ENCODE peak calls at places on chromosomes 5 and 9, in five cellular contexts. U is SK-N-SH, H is K562, G is GM12878, C is HepG2. Q is an unnamed sample.

GRCh38 chr9:72274916-72275315 is 90.1 kb downstream of the ZFAND5 start:
- DNase-seq in H (no peak), G (no peak), U (no peak), C (no peak), Q (no peak)

GRCh38 chr9:90830977-90831376 is 29.4 kb downstream of the SYK start:
- DNase-seq in H (no peak), U (no peak), G (peak), C (no peak), Q (no peak)

GRCh38 chr9:14383296-14383695 is 69.4 kb upstream of the NFIB start:
- DNase-seq in C (no peak), U (no peak), H (no peak), G (no peak), Q (no peak)

GRCh38 chr9:19120846-19121245 is 6.4 kb downstream of the PLIN2 start:
- DNase-seq in G (no peak), U (no peak), C (no peak), H (no peak), Q (no peak)

GRCh38 chr5:33877483-33877882 is 14.3 kb downstream of the ADAMTS12 start:
- DNase-seq in H (no peak), U (no peak), C (no peak), G (no peak), Q (no peak)

GRCh38 chr5:159906957-159907356 is 9.3 kb upstream of the ADRA1B start:
- DNase-seq in G (no peak), U (no peak), H (no peak), C (no peak), Q (no peak)

GRCh38 chr9:71921190-71921814 is 9.9 kb downstream of the C9orf85 start:
- DNase-seq in H (no peak), U (no peak), G (no peak), C (no peak), Q (no peak)

GRCh38 chr9:127444921-127445850 is 6.0 kb downstream of the RPL12 start:
- DNase-seq in C (no peak), H (no peak), U (no peak), G (no peak), Q (peak)

GRCh38 chr9:69157751-69158466 is 16.2 kb upstream of the TJP2 start:
- DNase-seq in U (no peak), G (no peak), C (no peak), H (no peak), Q (no peak)

GRCh38 chr9:135308809-135309762 is 170.5 kb upstream of the PPP1R26 start:
- DNase-seq in H (no peak), G (no peak), C (no peak), U (no peak), Q (no peak)

GRCh38 chr9:95757026-95757425 is 118.5 kb upstream of the ERCC6L2 start:
- DNase-seq in H (no peak), C (no peak), G (no peak), U (no peak), Q (no peak)

GRCh38 chr9:110932883-110933282 is 105.4 kb downstream of the LPAR1 start:
- DNase-seq in H (no peak), C (no peak), U (no peak), G (no peak), Q (no peak)

GRCh38 chr9:95778957-95779356 is 96.5 kb upstream of the ERCC6L2 start:
- DNase-seq in H (no peak), G (no peak), U (no peak), C (no peak), Q (no peak)

GRCh38 chr5:74187757-74188156 is 452.8 kb downstream of the ENC1 start:
- DNase-seq in H (no peak), C (no peak), G (no peak), U (no peak), Q (no peak)

GRCh38 chr5:87103616-87104287 is 163.9 kb upstream of the RASA1 start:
- DNase-seq in H (no peak), C (no peak), U (no peak), G (no peak), Q (no peak)

GRCh38 chr5:90934091-90934719 is 375.6 kb downstream of the ADGRV1 start:
- DNase-seq in C (no peak), U (no peak), G (no peak), H (no peak), Q (no peak)

GRCh38 chr9:14419302-14419937 is 105.5 kb upstream of the NFIB start:
- DNase-seq in G (no peak), U (no peak), H (no peak), C (no peak), Q (no peak)

GRCh38 chr5:66877843-66878242 is 281.6 kb downstream of the MAST4 start:
- DNase-seq in H (no peak), G (no peak), C (no peak), U (no peak), Q (no peak)

GRCh38 chr5:123178693-123179092 is 89.7 kb downstream of the PRDM6 start:
- DNase-seq in C (no peak), G (no peak), U (no peak), H (no peak), Q (no peak)

GRCh38 chr5:123181394-123181801 is 92.4 kb downstream of the PRDM6 start:
- DNase-seq in C (no peak), G (no peak), H (no peak), U (no peak), Q (no peak)

GRCh38 chr5:123180676-123181393 is 91.8 kb downstream of the PRDM6 start:
- DNase-seq in G (no peak), H (no peak), C (no peak), U (no peak), Q (no peak)

GRCh38 chr5:123182072-123182471 is 93.0 kb downstream of the PRDM6 start:
- DNase-seq in U (no peak), C (no peak), G (no peak), H (no peak), Q (no peak)

GRCh38 chr5:123180178-123180577 is 91.1 kb downstream of the PRDM6 start:
- DNase-seq in U (no peak), G (no peak), C (no peak), H (no peak), Q (no peak)
- TF ChIP-seq REST in U (no peak), G (no peak), C (no peak), H (no peak), Q (no peak)

GRCh38 chr9:93978498-93978897 is 23.3 kb upstream of the BARX1 start:
- DNase-seq in C (no peak), H (peak), U (no peak), G (no peak), Q (no peak)
- TF ChIP-seq GABPA in C (no peak), H (no peak), U (no peak), G (no peak), Q (no peak)

GRCh38 chr5:39616131-39616530 is 191.4 kb upstream of the DAB2 start:
- DNase-seq in G (no peak), H (no peak), C (no peak), U (no peak), Q (no peak)
- H3K27ac ChIP-seq in G (no peak), H (no peak), C (no peak), U (no peak), Q (no peak)

GRCh38 chr9:124813496-124814177 is 36.7 kb downstream of the OLFML2A start:
- DNase-seq in C (no peak), H (no peak), U (peak), G (no peak), Q (no peak)
- TF ChIP-seq REST in C (no peak), H (no peak), U (no peak), G (no peak), Q (no peak)

GRCh38 chr5:133370281-133370890 is 242.0 kb downstream of the FSTL4 start:
- DNase-seq in G (no peak), C (no peak), H (no peak), U (no peak), Q (no peak)

GRCh38 chr5:133370904-133371303 is 241.4 kb downstream of the FSTL4 start:
- DNase-seq in H (no peak), G (no peak), U (no peak), C (no peak), Q (no peak)

GRCh38 chr5:133372306-133373008 is 239.9 kb downstream of the FSTL4 start:
- DNase-seq in U (no peak), C (no peak), G (no peak), H (no peak), Q (no peak)

GRCh38 chr5:133371371-133372155 is 240.8 kb downstream of the FSTL4 start:
- DNase-seq in H (no peak), U (no peak), G (no peak), C (no peak), Q (no peak)

DNA sequence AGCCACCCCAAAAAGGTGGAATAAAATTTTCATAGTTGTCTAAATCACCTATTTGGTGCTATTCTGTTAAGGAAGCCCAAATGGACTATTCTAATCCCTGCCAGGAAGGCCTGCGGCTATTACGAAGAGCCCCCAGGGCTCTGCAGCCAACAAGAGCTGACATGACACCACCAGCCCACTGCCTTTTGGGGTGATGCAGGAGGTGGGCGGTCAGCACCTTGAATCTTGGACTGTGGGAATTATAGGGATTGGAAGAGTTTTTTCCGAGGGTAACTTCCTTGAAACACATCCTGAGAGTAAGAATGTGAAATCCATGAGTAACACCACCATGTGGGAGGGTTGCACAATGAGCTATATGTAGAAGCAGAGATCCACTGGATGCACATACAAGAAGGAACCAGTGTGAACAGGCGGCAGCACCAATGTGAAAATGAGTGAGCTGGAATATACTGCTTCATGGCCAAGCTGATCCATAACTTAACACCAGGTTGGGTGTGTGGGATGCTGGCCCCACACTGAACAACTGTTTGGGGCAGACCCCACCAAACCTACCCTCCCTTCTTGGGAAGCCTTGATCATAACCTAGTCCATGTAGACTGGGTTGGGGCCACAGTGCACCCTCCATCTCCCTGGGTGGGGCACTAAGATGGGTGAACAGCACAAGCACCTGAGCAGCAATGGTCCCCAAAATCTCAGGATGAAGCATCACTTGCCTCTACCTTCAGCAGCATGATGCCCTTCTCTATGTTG is 239.0 kb downstream of the FSTL4 start:
- DNase-seq in U (no peak), H (no peak), G (no peak), C (no peak), Q (no peak)
- TF ChIP-seq GABPA in U (no peak), H (no peak), G (no peak), C (no peak), Q (no peak)

DNA sequence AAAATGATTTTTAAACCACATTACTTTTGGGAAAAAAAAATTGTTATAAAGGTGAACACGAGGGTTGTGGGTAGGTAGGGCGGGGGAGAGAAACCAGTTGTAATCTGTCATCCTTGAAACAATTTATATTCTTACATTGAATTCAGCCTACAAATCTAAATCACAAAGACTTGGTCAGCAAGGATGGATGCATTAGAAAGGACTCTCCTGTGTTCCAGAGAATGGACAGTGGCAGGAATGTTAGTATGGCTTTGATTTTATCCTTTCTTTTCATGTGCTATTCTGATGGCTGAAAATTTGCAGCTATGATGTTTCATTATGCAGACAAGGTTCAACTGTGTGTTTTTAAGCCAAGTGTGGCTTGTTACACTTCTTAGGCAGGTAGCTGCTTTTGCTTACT is 234.7 kb downstream of the SLF1 start:
- DNase-seq in U (no peak), H (no peak), G (no peak), C (no peak), Q (no peak)
- H3K27ac ChIP-seq in U (no peak), H (no peak), G (no peak), C (no peak), Q (no peak)

Q was measured in HL-60.